ENCODE peak calls at places on chromosomes 11 and 22, in five cellular contexts. H, V, X, B and L are unnamed samples.

GRCh38 chr11:17735823-17736772 is 1.5 kb downstream of the KCNC1 start:
- DNase-seq in V (no peak), B (peak; percentile 70), H (no peak), X (no peak), L (no peak)

GRCh38 chr11:1074244-1075221 is at the start of gene MUC2:
- DNase-seq in B (no peak), H (no peak), V (no peak), X (no peak), L (no peak)

GRCh38 chr11:66240781-66241136 is 27.7 kb upstream of the RAB1B start:
- DNase-seq in X (no peak), V (no peak), H (no peak), B (no peak), L (no peak)

GRCh38 chr11:128487978-128488377 is 99.4 kb downstream of the ETS1 start:
- DNase-seq in X (no peak), V (no peak), H (no peak), B (no peak), L (no peak)

GRCh38 chr11:28962492-28962891 is 854.3 kb downstream of the METTL15 start:
- DNase-seq in X (no peak), H (no peak), B (no peak), V (no peak), L (no peak)

GRCh38 chr11:33977676-33978075 is 73.9 kb upstream of the CAPRIN1 start:
- DNase-seq in B (no peak), V (no peak), X (no peak), H (no peak), L (no peak)

GRCh38 chr22:22546490-22546889 is 12.6 kb downstream of the PRAME start:
- DNase-seq in V (no peak), X (no peak), B (no peak), H (no peak), L (no peak)

GRCh38 chr11:58193403-58193802 is 4.5 kb downstream of the OR9Q2 start:
- DNase-seq in V (no peak), X (no peak), B (no peak), H (no peak), L (no peak)

GRCh38 chr11:64298966-64299846 is 952 bp upstream of the CATSPERZ start:
- DNase-seq in V (no peak), B (peak; percentile 40), H (no peak), X (no peak), L (no peak)

DNA sequence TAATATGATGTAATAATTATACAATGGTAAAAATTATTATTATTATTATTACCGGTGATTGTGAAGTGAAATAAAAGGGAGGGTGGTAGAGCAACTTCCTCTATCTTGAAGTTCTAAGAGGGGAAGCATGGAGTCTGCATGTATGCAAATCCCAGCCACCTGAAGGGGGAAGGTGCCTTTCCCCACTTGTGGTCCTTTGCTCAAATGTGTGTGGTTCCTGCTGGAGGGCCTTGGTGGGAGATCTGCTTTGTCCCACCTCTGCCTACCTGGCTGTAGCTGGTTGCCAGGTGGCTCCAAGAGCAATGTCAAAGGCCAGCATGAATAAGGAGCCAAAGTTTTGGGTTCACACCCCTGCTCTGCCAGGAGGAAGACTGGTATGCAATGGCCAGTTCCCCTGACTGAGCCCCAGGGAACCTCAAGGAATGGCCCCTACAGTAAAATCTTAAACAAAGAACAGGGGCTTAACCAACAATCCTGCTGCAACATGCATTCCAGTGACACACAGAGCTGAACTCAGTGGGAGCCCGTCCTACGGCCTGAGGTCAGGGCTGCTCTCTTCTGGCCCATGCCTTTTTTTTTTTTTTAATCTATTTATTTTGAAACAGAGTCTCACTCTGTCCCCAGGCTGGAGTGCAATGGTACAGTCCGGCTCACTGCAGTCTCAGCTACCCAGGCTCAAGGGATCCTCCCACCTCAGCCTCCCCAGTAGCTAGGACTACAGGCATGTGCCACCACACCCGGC is 8.5 kb downstream of the TMEM132A start:
- DNase-seq in V (no peak), B (no peak), X (no peak), H (no peak), L (no peak)
- H3K27ac ChIP-seq in V (no peak overlapping the region), B (no peak overlapping the region), X (no peak overlapping the region), H (no peak overlapping the region), L (no peak overlapping the region)

GRCh38 chr11:122050021-122050710 is 65.8 kb downstream of the BLID start:
- DNase-seq in B (no peak), V (no peak), X (no peak), H (no peak), L (no peak)
- H3K27me3 ChIP-seq in B (no peaks in the 10 kb centered on the region), V (no peaks in the 10 kb centered on the region), X (no peaks in the 10 kb centered on the region), H (no peaks in the 10 kb centered on the region), L (no peaks in the 10 kb centered on the region)

GRCh38 chr11:111526501-111526900 is 11.9 kb downstream of the HOATZ start:
- DNase-seq in V (no peak), X (no peak), B (no peak), H (no peak), L (no peak)
- H3K27ac ChIP-seq in V (no peak overlapping the region), X (no peak overlapping the region), B (no peak overlapping the region), H (no peak overlapping the region), L (no peak overlapping the region)

GRCh38 chr11:126385991-126386728 is 30.7 kb downstream of the ST3GAL4 start:
- DNase-seq in B (no peak), V (no peak), H (no peak), X (no peak), L (no peak)
- H3K27me3 ChIP-seq in B (no peaks in the 10 kb centered on the region), V (no peaks in the 10 kb centered on the region), H (no peaks in the 10 kb centered on the region), X (no peaks in the 10 kb centered on the region), L (no peaks in the 10 kb centered on the region)

DNA sequence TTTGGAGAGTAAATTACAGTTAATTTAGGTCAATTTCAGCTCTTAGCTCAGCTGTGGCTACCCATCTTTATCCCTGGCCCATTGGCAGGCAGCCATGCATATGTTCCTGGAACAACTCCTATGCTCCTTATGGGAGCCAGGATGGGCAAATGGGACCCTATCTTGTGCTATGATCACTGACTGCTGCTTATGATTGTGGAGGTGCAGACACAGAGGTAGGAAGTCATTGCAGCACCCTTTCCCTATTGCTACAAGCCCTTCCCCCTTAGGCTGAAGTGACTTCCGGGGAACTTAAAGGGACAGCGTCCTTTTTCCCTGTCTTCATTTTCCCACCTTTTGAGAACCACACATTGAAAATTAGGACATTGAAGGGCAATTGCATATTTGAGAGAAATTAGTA is 112.7 kb downstream of the FCHSD2 start:
- DNase-seq in V (no peak), X (no peak), H (no peak), B (peak; percentile 18), L (no peak)
- H3K27ac ChIP-seq in V (no peak overlapping the region), X (no peak overlapping the region), H (no peak overlapping the region), B (no peak overlapping the region), L (no peak overlapping the region)